ENCODE peak calls at places on chromosomes 5 and 9, in five cellular contexts. One of them, this sample, is unnamed.
A peak's percentile ranks its signal among the peaks of the same experiment; 100 is the strongest.

GRCh38 chr5:93246093-93246855 is 334.7 kb downstream of the NR2F1-AS1 start:
- DNase-seq in OCI-LY7: no peak
- DNase-seq in AG09309: no peak
- DNase-seq in foreskin fibroblast: peak; percentile 45
- DNase-seq in AG04450: peak; percentile 49
- DNase-seq in this sample: no peak

GRCh38 chr5:57566914-57567313 is 84.3 kb upstream of the ACTBL2 start:
- DNase-seq in OCI-LY7: no peak
- DNase-seq in AG04450: peak; percentile 57
- DNase-seq in foreskin fibroblast: no peak
- DNase-seq in AG09309: peak; percentile 40
- DNase-seq in this sample: peak; percentile 12

GRCh38 chr9:101915479-101915878 is 177.0 kb upstream of the GRIN3A start:
- DNase-seq in AG09309: no peak
- DNase-seq in foreskin fibroblast: peak; percentile 0
- DNase-seq in AG04450: no peak
- DNase-seq in OCI-LY7: no peak
- DNase-seq in this sample: no peak

GRCh38 chr5:94505327-94506080 is 112.9 kb downstream of the KIAA0825 start:
- DNase-seq in AG09309: no peak
- DNase-seq in foreskin fibroblast: peak; percentile 44
- DNase-seq in OCI-LY7: no peak
- DNase-seq in AG04450: no peak
- DNase-seq in this sample: no peak

GRCh38 chr5:173642895-173643481 is 26.5 kb upstream of the BOD1 start:
- DNase-seq in OCI-LY7: no peak
- DNase-seq in foreskin fibroblast: no peak
- DNase-seq in AG04450: no peak
- DNase-seq in AG09309: no peak
- DNase-seq in this sample: no peak

GRCh38 chr9:90124961-90125360 is 517.7 kb downstream of the DIRAS2 start:
- DNase-seq in AG09309: no peak
- DNase-seq in AG04450: no peak
- DNase-seq in OCI-LY7: no peak
- DNase-seq in foreskin fibroblast: no peak
- DNase-seq in this sample: no peak

GRCh38 chr5:1013238-1013947 is 4.8 kb downstream of the NKD2 start:
- DNase-seq in AG09309: no peak
- DNase-seq in foreskin fibroblast: no peak
- DNase-seq in OCI-LY7: no peak
- DNase-seq in AG04450: no peak
- DNase-seq in this sample: no peak

GRCh38 chr9:125074976-125075375 is 68.4 kb downstream of the SCAI start:
- DNase-seq in foreskin fibroblast: peak; percentile 34
- DNase-seq in AG04450: no peak
- DNase-seq in AG09309: no peak
- DNase-seq in OCI-LY7: no peak
- DNase-seq in this sample: no peak

GRCh38 chr9:35728041-35728971 is 3.7 kb downstream of the TLN1 start:
- DNase-seq in AG04450: peak; percentile 74
- DNase-seq in AG09309: peak; percentile 67
- DNase-seq in foreskin fibroblast: peak; percentile 96
- DNase-seq in OCI-LY7: peak; percentile 63
- DNase-seq in this sample: peak; percentile 37

GRCh38 chr9:129355641-129356040 is 177.6 kb upstream of the IER5L start:
- DNase-seq in foreskin fibroblast: peak; percentile 28
- DNase-seq in OCI-LY7: no peak
- DNase-seq in AG09309: no peak
- DNase-seq in AG04450: no peak
- DNase-seq in this sample: no peak

GRCh38 chr5:68068204-68068603 is 147.4 kb upstream of the PIK3R1 start:
- DNase-seq in foreskin fibroblast: peak; percentile 79
- DNase-seq in AG09309: no peak
- DNase-seq in OCI-LY7: no peak
- DNase-seq in AG04450: no peak
- DNase-seq in this sample: no peak

GRCh38 chr5:59588922-59589321 is 304.6 kb downstream of the PDE4D start:
- DNase-seq in AG09309: no peak
- DNase-seq in OCI-LY7: no peak
- DNase-seq in foreskin fibroblast: peak; percentile 60
- DNase-seq in AG04450: no peak
- DNase-seq in this sample: no peak
- H3K4me3 ChIP-seq in AG09309: no peak overlapping the region
- H3K4me3 ChIP-seq in OCI-LY7: no peak overlapping the region
- H3K4me3 ChIP-seq in foreskin fibroblast: no peak overlapping the region
- H3K4me3 ChIP-seq in AG04450: no peak overlapping the region
- H3K4me3 ChIP-seq in this sample: no peak overlapping the region

DNA sequence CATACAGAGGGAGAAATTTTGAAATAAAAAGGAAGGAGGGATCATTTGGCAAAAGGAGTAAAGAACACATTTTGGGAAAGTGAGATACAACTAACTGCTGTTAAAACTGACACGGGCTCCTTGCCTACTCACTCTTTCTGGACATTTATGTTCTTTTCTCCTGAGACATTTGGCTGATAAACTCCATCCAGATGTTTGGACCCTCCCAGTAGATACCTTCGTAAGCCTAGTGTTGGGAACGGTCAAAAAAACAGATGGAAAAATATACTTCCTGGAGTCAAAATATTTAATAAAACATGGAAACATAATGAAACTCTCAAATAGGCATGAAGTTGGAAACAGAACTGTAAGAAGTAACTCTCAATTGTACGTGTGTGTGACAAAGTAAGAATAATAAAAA is 360.1 kb upstream of the RIOK2 start:
- DNase-seq in foreskin fibroblast: no peak
- DNase-seq in AG09309: no peak
- DNase-seq in AG04450: no peak
- DNase-seq in OCI-LY7: no peak
- DNase-seq in this sample: no peak
- H3K4me3 ChIP-seq in foreskin fibroblast: no peak overlapping the region
- H3K4me3 ChIP-seq in AG09309: no peak overlapping the region
- H3K4me3 ChIP-seq in AG04450: no peak overlapping the region
- H3K4me3 ChIP-seq in OCI-LY7: no peak overlapping the region
- H3K4me3 ChIP-seq in this sample: no peak overlapping the region

GRCh38 chr9:112582863-112583262 is 96.2 kb downstream of the KIAA1958 start:
- DNase-seq in AG09309: no peak
- DNase-seq in foreskin fibroblast: no peak
- DNase-seq in OCI-LY7: no peak
- DNase-seq in AG04450: no peak
- DNase-seq in this sample: no peak

GRCh38 chr9:112581469-112582176 is 95.0 kb downstream of the KIAA1958 start:
- DNase-seq in foreskin fibroblast: no peak
- DNase-seq in AG09309: no peak
- DNase-seq in OCI-LY7: no peak
- DNase-seq in AG04450: no peak
- DNase-seq in this sample: no peak

GRCh38 chr9:112586600-112587155 is 100.1 kb downstream of the KIAA1958 start:
- DNase-seq in AG04450: peak; percentile 1
- DNase-seq in foreskin fibroblast: peak; percentile 27
- DNase-seq in AG09309: no peak
- DNase-seq in OCI-LY7: no peak
- DNase-seq in this sample: no peak

DNA sequence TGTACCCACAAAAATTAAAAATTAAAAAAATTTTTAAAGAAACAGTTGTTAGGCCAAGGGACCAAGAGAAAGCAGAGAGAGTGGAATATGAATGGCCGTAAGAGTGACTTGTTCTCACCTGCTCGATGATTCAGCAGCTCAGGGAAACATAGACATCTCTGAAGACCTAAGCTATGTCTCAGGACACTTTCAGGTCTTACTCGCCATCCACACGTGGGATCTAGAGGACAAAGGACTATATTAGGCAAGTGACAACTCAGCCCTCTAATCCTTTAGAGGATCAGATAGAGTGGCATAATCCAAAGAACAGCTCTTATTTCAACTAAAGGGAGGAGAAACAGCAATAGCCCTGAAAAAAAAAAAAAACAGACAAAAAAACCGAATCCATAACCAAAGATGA is 95.7 kb downstream of the KIAA1958 start:
- DNase-seq in OCI-LY7: no peak
- DNase-seq in AG04450: no peak
- DNase-seq in AG09309: no peak
- DNase-seq in foreskin fibroblast: no peak
- DNase-seq in this sample: no peak
- H3K4me3 ChIP-seq in OCI-LY7: no peak overlapping the region
- H3K4me3 ChIP-seq in AG04450: no peak overlapping the region
- H3K4me3 ChIP-seq in AG09309: no peak overlapping the region
- H3K4me3 ChIP-seq in foreskin fibroblast: no peak overlapping the region
- H3K4me3 ChIP-seq in this sample: no peak overlapping the region

DNA sequence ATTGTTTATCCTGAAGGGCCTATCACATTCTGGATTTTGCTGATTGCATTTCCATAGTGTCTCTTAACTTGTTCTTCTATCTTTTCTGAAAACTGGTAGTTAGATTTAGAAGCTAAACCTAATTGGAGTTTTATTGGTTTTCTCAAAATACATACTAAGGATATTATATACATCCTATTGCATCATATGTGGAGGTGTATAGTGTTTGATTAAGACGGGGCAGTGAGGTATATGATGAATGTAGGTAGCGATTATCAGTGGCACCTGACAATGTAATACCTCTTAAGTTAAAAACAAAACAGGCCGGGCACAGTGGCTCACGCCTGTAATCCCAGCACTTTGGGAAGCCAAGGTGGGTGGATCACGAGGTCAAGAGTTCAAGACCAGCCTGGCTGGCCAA is 35.0 kb downstream of the TGFBR1 start:
- DNase-seq in AG09309: no peak
- DNase-seq in foreskin fibroblast: no peak
- DNase-seq in OCI-LY7: no peak
- DNase-seq in AG04450: no peak
- DNase-seq in this sample: no peak
- H3K4me3 ChIP-seq in AG09309: no peak overlapping the region
- H3K4me3 ChIP-seq in foreskin fibroblast: no peak overlapping the region
- H3K4me3 ChIP-seq in OCI-LY7: no peak overlapping the region
- H3K4me3 ChIP-seq in AG04450: no peak overlapping the region
- H3K4me3 ChIP-seq in this sample: no peak overlapping the region

DNA sequence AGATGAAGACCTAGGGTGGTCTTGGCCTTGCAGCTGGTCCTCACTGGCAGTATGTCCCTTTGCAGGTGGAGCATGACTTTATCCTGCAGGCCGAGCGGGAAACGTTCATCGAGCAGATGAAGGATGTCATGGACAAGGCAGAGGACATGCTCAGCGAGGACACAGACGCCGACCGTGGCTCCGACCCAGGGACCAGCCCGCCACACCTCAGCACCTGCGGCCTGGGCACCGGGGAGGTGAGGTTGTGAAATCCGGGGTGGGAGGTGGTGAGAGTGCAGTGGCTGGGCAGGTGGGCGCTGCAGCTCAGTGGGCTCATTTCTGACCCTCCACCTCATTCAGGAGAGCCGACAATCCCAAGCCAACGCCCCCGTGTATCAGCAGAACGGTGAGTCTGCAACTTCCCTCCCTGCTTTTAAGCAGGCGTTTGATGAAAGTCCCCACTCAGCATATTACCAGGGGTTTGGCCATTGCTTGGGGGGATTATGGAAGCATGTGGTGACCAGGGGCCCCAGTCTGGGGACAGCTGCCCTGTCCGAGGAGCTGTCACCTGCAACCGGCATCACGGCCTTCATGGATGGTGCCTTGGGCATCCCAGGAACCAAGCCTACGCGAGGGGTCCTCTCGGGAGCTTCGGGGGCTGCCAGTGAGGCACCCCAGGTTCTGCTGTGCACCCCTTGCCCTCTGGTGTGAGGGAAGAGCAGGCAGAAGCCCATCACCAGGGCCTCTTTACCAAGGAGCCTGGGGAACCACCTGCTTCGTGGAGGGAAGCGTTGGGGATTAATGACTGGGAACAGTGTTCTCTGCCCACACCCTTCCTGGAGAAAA is 84.0 kb downstream of the WNK2 start:
- DNase-seq in AG09309: no peak
- DNase-seq in foreskin fibroblast: no peak
- DNase-seq in OCI-LY7: peak; percentile 49
- DNase-seq in AG04450: no peak
- DNase-seq in this sample: no peak
- H3K4me3 ChIP-seq in AG09309: no peak overlapping the region
- H3K4me3 ChIP-seq in foreskin fibroblast: no peak overlapping the region
- H3K4me3 ChIP-seq in OCI-LY7: peak overlapping the region; percentile 74
- H3K4me3 ChIP-seq in AG04450: no peak overlapping the region
- H3K4me3 ChIP-seq in this sample: no peak overlapping the region

DNA sequence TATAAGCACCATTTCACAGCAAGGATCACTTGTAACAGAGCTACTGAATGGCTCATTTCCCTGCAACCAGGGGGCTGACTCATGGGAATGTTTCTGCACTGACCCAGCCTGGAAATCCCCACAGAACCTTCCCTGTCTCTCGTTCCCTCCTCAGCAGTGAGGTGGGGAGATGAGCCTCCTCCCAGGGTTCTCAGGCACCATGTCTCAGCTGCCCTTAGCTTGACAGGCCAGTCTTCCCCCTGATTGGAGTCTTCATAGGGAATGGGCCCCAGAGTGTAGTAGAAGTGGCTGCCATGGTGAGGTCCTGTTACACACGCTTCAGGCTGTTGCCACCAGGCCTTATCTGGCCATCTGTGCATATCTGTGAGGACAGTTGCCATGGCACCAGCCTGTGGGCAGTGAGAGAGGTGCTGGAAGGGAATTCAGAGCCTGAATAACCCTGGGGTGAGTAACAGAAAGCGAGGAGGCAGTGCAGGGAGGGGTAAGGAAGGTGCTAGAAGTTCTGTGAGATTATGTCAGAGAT is 324.4 kb downstream of the ENC1 start:
- DNase-seq in AG09309: peak; percentile 89
- DNase-seq in AG04450: peak; percentile 89
- DNase-seq in OCI-LY7: no peak
- DNase-seq in foreskin fibroblast: peak; percentile 96
- DNase-seq in this sample: peak; percentile 87
- H3K4me3 ChIP-seq in AG09309: no peak overlapping the region
- H3K4me3 ChIP-seq in AG04450: no peak overlapping the region
- H3K4me3 ChIP-seq in OCI-LY7: no peak overlapping the region
- H3K4me3 ChIP-seq in foreskin fibroblast: no peak overlapping the region
- H3K4me3 ChIP-seq in this sample: no peak overlapping the region

DNA sequence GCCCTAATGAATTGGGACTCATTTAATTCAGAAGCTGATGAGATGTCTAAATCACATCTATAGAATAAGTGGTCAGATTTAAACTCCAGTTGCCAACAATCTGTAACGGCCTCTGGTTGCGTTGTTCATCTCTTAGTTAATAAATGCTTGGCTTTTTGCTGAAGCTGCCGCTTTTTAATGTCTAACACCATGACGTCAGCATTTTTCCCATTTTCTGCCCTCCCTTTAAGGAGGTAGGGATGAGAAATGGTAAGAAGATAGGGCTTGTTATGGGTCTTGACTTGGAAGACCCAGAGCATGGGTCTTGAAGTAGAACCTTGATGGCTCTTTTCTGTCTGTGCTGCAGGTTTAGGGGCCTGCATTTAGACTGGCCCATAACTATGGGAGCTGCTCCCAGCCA is 33.3 kb downstream of the PALM2AKAP2 start:
- DNase-seq in AG04450: no peak
- DNase-seq in OCI-LY7: no peak
- DNase-seq in foreskin fibroblast: no peak
- DNase-seq in AG09309: no peak
- DNase-seq in this sample: no peak
- H3K4me3 ChIP-seq in AG04450: no peak overlapping the region
- H3K4me3 ChIP-seq in OCI-LY7: no peak overlapping the region
- H3K4me3 ChIP-seq in foreskin fibroblast: no peak overlapping the region
- H3K4me3 ChIP-seq in AG09309: no peak overlapping the region
- H3K4me3 ChIP-seq in this sample: no peak overlapping the region

GRCh38 chr5:124755565-124755964 is 9.1 kb upstream of the ZNF608 start:
- DNase-seq in foreskin fibroblast: peak; percentile 46
- DNase-seq in AG04450: no peak
- DNase-seq in AG09309: no peak
- DNase-seq in OCI-LY7: peak; percentile 29
- DNase-seq in this sample: no peak
- H3K4me3 ChIP-seq in foreskin fibroblast: no peak overlapping the region
- H3K4me3 ChIP-seq in AG04450: no peak overlapping the region
- H3K4me3 ChIP-seq in AG09309: no peak overlapping the region
- H3K4me3 ChIP-seq in OCI-LY7: no peak overlapping the region
- H3K4me3 ChIP-seq in this sample: no peak overlapping the region

This sample was measured in retinal pigment epithelial cell.